ENCODE peak calls at places on chromosomes 12 and 14, in six cellular contexts. Z is occipital lobe; K is lung microvascular endothelial cell; R is stimulated activated CD4-positive, alpha-beta T cell treated with anti-CD3 and anti-CD28 coated beads, Interleukin-2, amount 100 ng/mL, for 48 hours; I is HEK293T; L is myocyte. C is an unnamed sample.

GRCh38 chr12:2667716-2668440 is 126.9 kb upstream of the FKBP4 start:
- DNase-seq in Z (no peak), K (no peak), R (no peak), I (no peak), L (no peak), C (no peak)

GRCh38 chr12:93502802-93503623 is 35.7 kb downstream of the MRPL42 start:
- DNase-seq in Z (no peak), K (peak; percentile 71), R (peak; percentile 58), I (peak; percentile 20), L (peak; percentile 51), C (peak; percentile 83)

GRCh38 chr14:99995700-99996356 is 69.4 kb upstream of the EVL start:
- DNase-seq in Z (no peak), K (peak; percentile 67), R (peak; percentile 69), I (peak; percentile 73), L (no peak), C (peak; percentile 69)

GRCh38 chr12:124699878-124700277 is 132.5 kb upstream of the NCOR2 start:
- DNase-seq in Z (no peak), K (no peak), R (no peak), I (no peak), L (no peak), C (no peak)

GRCh38 chr12:19884081-19884480 is 444.8 kb downstream of the AEBP2 start:
- DNase-seq in Z (no peak), K (no peak), R (no peak), I (no peak), L (no peak), C (no peak)

GRCh38 chr12:27020761-27021160 is 1.6 kb upstream of the MED21 start:
- DNase-seq in Z (no peak), K (no peak), R (no peak), I (no peak), L (no peak), C (no peak)

GRCh38 chr12:71731439-71732356 is 23.0 kb upstream of the RAB21 start:
- DNase-seq in Z (no peak), K (no peak), R (no peak), I (no peak), L (no peak), C (no peak)

GRCh38 chr14:93744176-93744575 is 44.1 kb downstream of the PRIMA1 start:
- DNase-seq in Z (no peak), K (no peak), R (no peak), I (no peak), L (no peak), C (no peak)

GRCh38 chr12:61525331-61525730 is 734.9 kb upstream of the USP15 start:
- DNase-seq in Z (no peak), K (no peak), R (no peak), I (no peak), L (no peak), C (no peak)

GRCh38 chr12:48671231-48671856 is 10.7 kb downstream of the KANSL2 start:
- DNase-seq in Z (no peak), K (no peak), R (no peak), I (no peak), L (peak; percentile 41), C (no peak)

GRCh38 chr12:53623986-53624385 is 2.2 kb downstream of the ATF7 start:
- DNase-seq in Z (no peak), K (peak; percentile 61), R (no peak), I (no peak), L (peak; percentile 64), C (peak; percentile 33)

GRCh38 chr14:28102814-28103213 is 663.8 kb upstream of the FOXG1 start:
- DNase-seq in Z (no peak), K (no peak), R (no peak), I (no peak), L (no peak), C (no peak)

GRCh38 chr12:131005161-131006035 is 51.7 kb downstream of the ADGRD1 start:
- DNase-seq in Z (no peak), K (no peak), R (no peak), I (no peak), L (no peak), C (no peak)

GRCh38 chr12:107760207-107760816 is 625 bp downstream of the PRDM4 start:
- DNase-seq in Z (no peak), K (peak; percentile 34), R (peak; percentile 19), I (peak; percentile 42), L (peak; percentile 28), C (peak; percentile 54)

GRCh38 chr14:64540208-64541202 is at the start of gene HSPA2:
- DNase-seq in Z (peak; percentile 98), K (peak; percentile 100), R (peak; percentile 94), I (peak; percentile 90), L (peak; percentile 99), C (peak; percentile 99)

GRCh38 chr12:63911336-63911735 is 66.8 kb downstream of the SRGAP1 start:
- DNase-seq in Z (no peak), K (no peak), R (no peak), I (no peak), L (peak; percentile 38), C (no peak)

GRCh38 chr12:1357171-1357570 is 237.2 kb downstream of the FBXL14 start:
- DNase-seq in Z (no peak), K (no peak), R (no peak), I (no peak), L (peak; percentile 81), C (no peak)

GRCh38 chr14:49249022-49249421 is 337.2 kb downstream of the RPS29 start:
- DNase-seq in Z (no peak), K (no peak), R (no peak), I (no peak), L (no peak), C (no peak)

GRCh38 chr12:43362910-43363694 is 188.9 kb downstream of the ADAMTS20 start:
- DNase-seq in Z (no peak), K (no peak), R (no peak), I (no peak), L (peak; percentile 19), C (no peak)

GRCh38 chr12:124720019-124720686 is 143.5 kb downstream of the SCARB1 start:
- DNase-seq in Z (peak; percentile 72), K (peak; percentile 75), R (no peak), I (peak; percentile 42), L (peak; percentile 65), C (no peak)

GRCh38 chr12:11697670-11698387 is 48.4 kb downstream of the ETV6 start:
- DNase-seq in Z (no peak), K (peak; percentile 51), R (no peak), I (no peak), L (no peak), C (no peak)

GRCh38 chr12:132925597-132926416 is 30.3 kb downstream of the ZNF605 start:
- DNase-seq in Z (no peak), K (no peak), R (no peak), I (no peak), L (no peak), C (no peak)

GRCh38 chr12:31732926-31733548 is 4.2 kb upstream of the AMN1 start:
- DNase-seq in Z (no peak), K (peak; percentile 49), R (no peak), I (no peak), L (peak; percentile 67), C (no peak)

GRCh38 chr14:72701232-72701555 is 192.7 kb downstream of the DPF3 start:
- DNase-seq in Z (no peak), K (no peak), R (no peak), I (no peak), L (no peak), C (no peak)

GRCh38 chr12:20513189-20513588 is 144.9 kb downstream of the PDE3A start:
- DNase-seq in Z (no peak), K (no peak), R (no peak), I (no peak), L (no peak), C (no peak)

C was measured in erythroblast.